ENCODE peak calls at places on chromosome 5, in eight cellular contexts. A, Y, S, I, Z, F, G and P are unnamed samples.

GRCh38 chr5:42767491-42768105 is 11.0 kb downstream of the CCDC152 start:
- DNase-seq in S (no peak), A (no peak), Z (no peak), I (no peak), F (no peak), Y (peak; percentile 59), G (peak; percentile 13), P (no peak)

GRCh38 chr5:139700711-139701693 is 52.9 kb downstream of the CXXC5 start:
- DNase-seq in Z (no peak), G (no peak), I (no peak), S (no peak), Y (no peak), A (no peak), F (no peak), P (no peak)

GRCh38 chr5:151739939-151740335 is 18.5 kb downstream of the ATOX1 start:
- DNase-seq in A (no peak), I (peak; percentile 89), Z (no peak), G (peak; percentile 94), S (no peak), Y (peak; percentile 81), F (no peak), P (no peak)

GRCh38 chr5:56612353-56612752 is 203.0 kb upstream of the MAP3K1 start:
- DNase-seq in A (no peak), G (peak; percentile 13), S (no peak), Y (no peak), I (no peak), F (no peak), Z (no peak), P (no peak)

GRCh38 chr5:17620627-17621026 is 10.4 kb downstream of the TAF11L12 start:
- DNase-seq in F (no peak), A (no peak), Y (no peak), S (no peak), I (no peak), G (no peak), Z (no peak), P (no peak)

GRCh38 chr5:57316798-57317327 is 143.0 kb downstream of the GPBP1 start:
- DNase-seq in Z (no peak), Y (peak; percentile 100), G (peak; percentile 100), A (no peak), S (no peak), I (peak; percentile 99), F (no peak), P (no peak)

GRCh38 chr5:86864022-86864421 is 246.3 kb downstream of the COX7C start:
- DNase-seq in G (no peak), A (no peak), S (no peak), Z (no peak), I (no peak), F (no peak), Y (no peak), P (no peak)

GRCh38 chr5:97547999-97548797 is 365.2 kb upstream of the RIOK2 start:
- DNase-seq in A (no peak), Z (no peak), I (no peak), Y (no peak), F (no peak), G (no peak), S (no peak), P (no peak)

GRCh38 chr5:82422751-82423181 is 144.6 kb upstream of the RPS23 start:
- DNase-seq in F (no peak), A (no peak), G (no peak), I (no peak), Y (peak; percentile 43), S (no peak), Z (no peak), P (no peak)

GRCh38 chr5:109830955-109831502 is 141.3 kb downstream of the MAN2A1 start:
- DNase-seq in I (no peak), Y (no peak), G (peak; percentile 76), S (no peak), A (no peak), F (no peak), Z (no peak), P (no peak)

GRCh38 chr5:72597456-72597948 is 90.3 kb upstream of the ZNF366 start:
- DNase-seq in F (no peak), Y (peak; percentile 80), A (no peak), Z (no peak), S (no peak), I (peak; percentile 68), G (peak; percentile 95), P (no peak)

GRCh38 chr5:140549237-140550144 is 2.0 kb downstream of the EIF4EBP3 start:
- DNase-seq in I (no peak), S (no peak), G (peak; percentile 41), A (no peak), F (peak; percentile 42), Y (peak; percentile 49), Z (no peak), P (peak; percentile 9)

GRCh38 chr5:100758780-100759179 is 144.3 kb downstream of the ST8SIA4 start:
- DNase-seq in F (no peak), S (no peak), Y (no peak), I (no peak), A (no peak), Z (no peak), G (no peak), P (no peak)

GRCh38 chr5:100762995-100763394 is 140.1 kb downstream of the ST8SIA4 start:
- DNase-seq in Y (no peak), F (no peak), A (no peak), S (no peak), Z (no peak), G (no peak), I (no peak), P (no peak)

GRCh38 chr5:100760700-100761099 is 142.4 kb downstream of the ST8SIA4 start:
- DNase-seq in F (no peak), Z (no peak), A (no peak), Y (peak; percentile 2), S (no peak), I (no peak), G (peak; percentile 7), P (no peak)

GRCh38 chr5:100762163-100762562 is 140.9 kb downstream of the ST8SIA4 start:
- DNase-seq in I (no peak), G (peak; percentile 69), Y (peak; percentile 21), Z (no peak), S (no peak), F (no peak), A (no peak), P (no peak)

DNA sequence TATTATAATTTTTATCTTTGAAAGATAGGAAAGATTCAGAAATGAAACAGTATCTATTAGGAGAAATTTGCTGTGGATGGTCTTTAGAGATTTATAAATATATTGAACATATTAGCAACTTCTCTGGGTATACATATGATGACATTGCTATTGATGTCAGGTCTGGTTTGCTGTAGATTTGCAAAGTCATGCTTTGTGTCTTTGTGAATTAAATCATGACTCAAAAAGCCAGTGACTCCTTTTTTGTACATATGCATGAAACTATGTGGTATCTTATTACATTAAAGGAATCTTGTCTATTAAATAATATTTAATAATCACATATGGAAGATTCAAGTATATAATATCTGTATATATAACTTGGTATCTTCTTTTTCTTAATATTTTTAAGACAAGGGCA is 141.9 kb downstream of the ST8SIA4 start:
- DNase-seq in G (peak; percentile 71), Y (peak; percentile 62), A (no peak), S (no peak), Z (no peak), I (no peak), F (no peak), P (no peak)
- H3K27ac ChIP-seq in G (no peak overlapping the region), Y (no peak overlapping the region), A (no peak overlapping the region), S (no peak overlapping the region), Z (no peak overlapping the region), I (no peak overlapping the region), F (no peak overlapping the region), P (no peak overlapping the region)

DNA sequence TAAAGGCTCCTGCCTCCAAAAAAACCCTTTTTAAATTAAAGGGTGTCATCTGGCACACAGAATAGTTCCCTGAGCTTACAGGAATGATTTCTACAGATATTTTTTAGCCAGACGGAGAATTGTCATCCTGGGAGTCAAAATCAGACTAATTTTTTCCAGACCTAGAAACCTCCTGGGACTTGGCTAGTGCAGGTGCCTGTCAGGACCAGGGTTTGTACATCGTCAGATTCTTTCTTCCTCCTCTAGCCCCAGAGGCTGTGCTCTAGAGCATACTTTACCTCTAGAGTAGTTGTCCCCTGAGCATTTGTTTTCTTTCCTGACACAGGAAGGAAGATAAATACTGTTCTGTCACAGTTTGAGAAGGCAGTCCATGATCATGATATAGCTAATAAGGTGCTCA is 52.5 kb downstream of the RAB3C start:
- DNase-seq in A (no peak), I (no peak), Z (no peak), F (no peak), G (no peak), Y (no peak), S (no peak), P (no peak)
- H3K27ac ChIP-seq in A (no peak overlapping the region), I (no peak overlapping the region), Z (no peak overlapping the region), F (no peak overlapping the region), G (no peak overlapping the region), Y (no peak overlapping the region), S (no peak overlapping the region), P (no peak overlapping the region)

GRCh38 chr5:76854644-76855043 is 4.8 kb downstream of the S100Z start:
- DNase-seq in Z (no peak), I (no peak), A (no peak), Y (no peak), S (no peak), F (no peak), G (no peak), P (no peak)
- H3K27ac ChIP-seq in Z (no peak overlapping the region), I (no peak overlapping the region), A (no peak overlapping the region), Y (no peak overlapping the region), S (no peak overlapping the region), F (no peak overlapping the region), G (no peak overlapping the region), P (no peak overlapping the region)

GRCh38 chr5:177476531-177477233 is 3.2 kb upstream of the DBN1 start:
- DNase-seq in F (no peak), G (peak; percentile 68), A (no peak), I (no peak), Y (peak; percentile 78), S (peak; percentile 91), Z (no peak), P (no peak)

GRCh38 chr5:177478711-177479646 is 5.5 kb upstream of the DBN1 start:
- DNase-seq in Y (peak; percentile 70), I (no peak), G (peak; percentile 66), F (peak; percentile 88), S (peak; percentile 88), Z (no peak), A (peak; percentile 88), P (no peak)

GRCh38 chr5:177475563-177476427 is 2.4 kb upstream of the DBN1 start:
- DNase-seq in F (no peak), Z (no peak), G (no peak), Y (no peak), S (no peak), I (no peak), A (no peak), P (no peak)

GRCh38 chr5:177479774-177480173 is 6.3 kb upstream of the DBN1 start:
- DNase-seq in Y (peak; percentile 62), A (no peak), Z (no peak), I (no peak), G (peak; percentile 71), F (no peak), S (peak; percentile 80), P (no peak)

DNA sequence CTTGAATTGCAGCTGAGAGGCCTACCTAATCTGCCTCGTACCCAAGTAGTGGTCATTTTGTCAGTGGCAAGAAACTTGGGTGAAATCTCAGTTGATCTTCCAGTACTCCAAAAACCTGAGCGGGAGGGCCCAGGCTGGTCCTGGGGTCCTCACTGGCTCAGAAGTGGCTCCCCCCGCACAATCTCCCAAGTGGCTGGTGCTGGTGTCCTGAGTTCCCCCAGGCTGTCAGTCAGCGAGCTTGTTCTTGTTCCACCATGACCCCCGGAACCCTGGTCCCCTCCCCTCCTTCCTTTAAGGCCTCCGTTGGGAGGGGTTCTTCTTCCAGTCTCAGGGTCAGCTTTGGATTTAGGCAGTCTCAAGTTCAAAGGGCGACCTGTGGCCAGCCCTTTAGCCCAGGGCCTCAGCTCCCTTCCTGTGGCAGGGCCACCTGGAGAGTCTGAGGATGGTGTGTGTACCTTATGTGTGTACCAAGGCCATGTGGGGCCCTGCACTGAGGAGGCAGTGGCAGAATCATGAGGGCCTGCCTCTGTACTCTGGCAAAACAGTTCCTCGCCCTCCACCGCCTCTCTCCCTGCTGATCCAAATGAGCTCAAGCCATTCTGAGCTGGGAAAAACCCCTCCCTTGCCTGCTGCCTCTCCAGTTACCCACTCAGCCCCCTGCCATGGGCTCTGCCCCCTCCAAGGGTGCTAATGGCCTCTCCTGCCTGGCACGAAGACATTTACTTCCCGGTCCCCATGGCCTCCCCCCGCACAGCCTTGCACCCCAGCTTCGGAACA is 4.5 kb upstream of the DBN1 start:
- DNase-seq in S (no peak), Z (no peak), A (no peak), F (no peak), G (no peak), Y (no peak), I (no peak), P (no peak)
- H3K27ac ChIP-seq in S (no peak overlapping the region), Z (no peak overlapping the region), A (no peak overlapping the region), F (peak overlapping the region; percentile 36), G (no peak overlapping the region), Y (no peak overlapping the region), I (peak overlapping the region; percentile 31), P (no peak overlapping the region)